ENCODE peak calls at places on chromosomes 7 and 10, in six cellular contexts. One of them, this sample, is unnamed.

GRCh38 chr10:8043569-8044306 is 10.8 kb upstream of the GATA3 start:
- DNase-seq in AG10803: no peak
- DNase-seq in central memory CD4-positive, alpha-beta T cell: no peak
- DNase-seq in T1000: no peak
- DNase-seq in RWPE1: no peak
- DNase-seq in neural progenitor cell: peak
- DNase-seq in this sample: peak

GRCh38 chr7:50446542-50446960 is 3.6 kb downstream of the FIGNL1 start:
- DNase-seq in T1000: peak
- DNase-seq in central memory CD4-positive, alpha-beta T cell: no peak
- DNase-seq in AG10803: peak
- DNase-seq in RWPE1: peak
- DNase-seq in neural progenitor cell: no peak
- DNase-seq in this sample: no peak

GRCh38 chr10:131831561-131831960 is 69.2 kb upstream of the PPP2R2D start:
- DNase-seq in RWPE1: no peak
- DNase-seq in T1000: no peak
- DNase-seq in neural progenitor cell: no peak
- DNase-seq in central memory CD4-positive, alpha-beta T cell: no peak
- DNase-seq in AG10803: no peak
- DNase-seq in this sample: no peak

GRCh38 chr10:49594594-49594993 is 15.5 kb upstream of the SLC18A3 start:
- DNase-seq in RWPE1: peak
- DNase-seq in central memory CD4-positive, alpha-beta T cell: no peak
- DNase-seq in neural progenitor cell: peak
- DNase-seq in AG10803: peak
- DNase-seq in T1000: peak
- DNase-seq in this sample: peak

GRCh38 chr7:22452142-22452763 is 47.7 kb downstream of the STEAP1B start:
- DNase-seq in AG10803: peak
- DNase-seq in T1000: no peak
- DNase-seq in RWPE1: peak
- DNase-seq in central memory CD4-positive, alpha-beta T cell: no peak
- DNase-seq in neural progenitor cell: peak
- DNase-seq in this sample: peak

GRCh38 chr7:23783115-23783514 is 73.1 kb downstream of the STK31 start:
- DNase-seq in neural progenitor cell: no peak
- DNase-seq in T1000: no peak
- DNase-seq in AG10803: no peak
- DNase-seq in central memory CD4-positive, alpha-beta T cell: no peak
- DNase-seq in RWPE1: no peak
- DNase-seq in this sample: no peak

GRCh38 chr7:102933763-102934162 is 21.0 kb downstream of the LRRC17 start:
- DNase-seq in neural progenitor cell: peak
- DNase-seq in T1000: no peak
- DNase-seq in RWPE1: peak
- DNase-seq in central memory CD4-positive, alpha-beta T cell: no peak
- DNase-seq in AG10803: peak
- DNase-seq in this sample: no peak

GRCh38 chr7:85160223-85160622 is 26.6 kb downstream of the SEMA3D start:
- DNase-seq in RWPE1: peak
- DNase-seq in T1000: peak
- DNase-seq in AG10803: peak
- DNase-seq in central memory CD4-positive, alpha-beta T cell: no peak
- DNase-seq in neural progenitor cell: no peak
- DNase-seq in this sample: no peak

GRCh38 chr7:138848056-138848975 is 50.3 kb upstream of the ATP6V0A4 start:
- DNase-seq in AG10803: peak
- DNase-seq in RWPE1: no peak
- DNase-seq in neural progenitor cell: no peak
- DNase-seq in central memory CD4-positive, alpha-beta T cell: no peak
- DNase-seq in T1000: no peak
- DNase-seq in this sample: no peak

GRCh38 chr10:24009736-24010135 is 199.2 kb upstream of the KIAA1217 start:
- DNase-seq in neural progenitor cell: no peak
- DNase-seq in RWPE1: no peak
- DNase-seq in T1000: no peak
- DNase-seq in AG10803: no peak
- DNase-seq in central memory CD4-positive, alpha-beta T cell: no peak
- DNase-seq in this sample: no peak

GRCh38 chr7:138436388-138436787 is 23.7 kb upstream of the TRIM24 start:
- DNase-seq in T1000: no peak
- DNase-seq in neural progenitor cell: no peak
- DNase-seq in RWPE1: no peak
- DNase-seq in central memory CD4-positive, alpha-beta T cell: no peak
- DNase-seq in AG10803: no peak
- DNase-seq in this sample: no peak

GRCh38 chr10:110498982-110499795 is 1.5 kb downstream of the DUSP5 start:
- DNase-seq in T1000: no peak
- DNase-seq in AG10803: peak
- DNase-seq in RWPE1: peak
- DNase-seq in central memory CD4-positive, alpha-beta T cell: peak
- DNase-seq in neural progenitor cell: peak
- DNase-seq in this sample: peak

GRCh38 chr10:80945267-80945880 is 407.7 kb downstream of the SH2D4B start:
- DNase-seq in T1000: no peak
- DNase-seq in central memory CD4-positive, alpha-beta T cell: no peak
- DNase-seq in RWPE1: peak
- DNase-seq in neural progenitor cell: peak
- DNase-seq in AG10803: no peak
- DNase-seq in this sample: no peak

GRCh38 chr10:43824934-43825333 is 176.3 kb upstream of the ZNF32 start:
- DNase-seq in T1000: no peak
- DNase-seq in AG10803: peak
- DNase-seq in RWPE1: no peak
- DNase-seq in neural progenitor cell: no peak
- DNase-seq in central memory CD4-positive, alpha-beta T cell: no peak
- DNase-seq in this sample: no peak

GRCh38 chr10:112763916-112764520 is 186.0 kb upstream of the TCF7L2 start:
- DNase-seq in RWPE1: no peak
- DNase-seq in AG10803: peak
- DNase-seq in central memory CD4-positive, alpha-beta T cell: no peak
- DNase-seq in neural progenitor cell: no peak
- DNase-seq in T1000: peak
- DNase-seq in this sample: no peak

GRCh38 chr7:88311675-88312036 is 5.0 kb upstream of the STEAP4 start:
- DNase-seq in neural progenitor cell: no peak
- DNase-seq in central memory CD4-positive, alpha-beta T cell: no peak
- DNase-seq in T1000: no peak
- DNase-seq in AG10803: no peak
- DNase-seq in RWPE1: no peak
- DNase-seq in this sample: no peak

GRCh38 chr7:67364441-67365017 is 367.9 kb downstream of the TYW1 start:
- DNase-seq in T1000: no peak
- DNase-seq in neural progenitor cell: peak
- DNase-seq in central memory CD4-positive, alpha-beta T cell: no peak
- DNase-seq in RWPE1: no peak
- DNase-seq in AG10803: no peak
- DNase-seq in this sample: no peak

GRCh38 chr7:73899731-73900142 is 38.8 kb downstream of the TMEM270 start:
- DNase-seq in neural progenitor cell: no peak
- DNase-seq in T1000: peak
- DNase-seq in central memory CD4-positive, alpha-beta T cell: no peak
- DNase-seq in AG10803: peak
- DNase-seq in RWPE1: peak
- DNase-seq in this sample: no peak

GRCh38 chr10:28924585-28925153 is 247.3 kb downstream of the BAMBI start:
- DNase-seq in neural progenitor cell: no peak
- DNase-seq in central memory CD4-positive, alpha-beta T cell: no peak
- DNase-seq in T1000: no peak
- DNase-seq in AG10803: no peak
- DNase-seq in RWPE1: no peak
- DNase-seq in this sample: no peak

GRCh38 chr7:141558544-141559183 is 7.5 kb downstream of the AGK start:
- DNase-seq in RWPE1: no peak
- DNase-seq in central memory CD4-positive, alpha-beta T cell: peak
- DNase-seq in T1000: no peak
- DNase-seq in AG10803: peak
- DNase-seq in neural progenitor cell: no peak
- DNase-seq in this sample: no peak

GRCh38 chr10:55065185-55065584 is 264.2 kb upstream of the PCDH15 start:
- DNase-seq in AG10803: no peak
- DNase-seq in central memory CD4-positive, alpha-beta T cell: no peak
- DNase-seq in neural progenitor cell: no peak
- DNase-seq in RWPE1: no peak
- DNase-seq in T1000: no peak
- DNase-seq in this sample: no peak

GRCh38 chr10:38032881-38033280 is 22.4 kb downstream of the ZNF33A start:
- DNase-seq in RWPE1: no peak
- DNase-seq in AG10803: no peak
- DNase-seq in T1000: no peak
- DNase-seq in neural progenitor cell: no peak
- DNase-seq in central memory CD4-positive, alpha-beta T cell: no peak
- DNase-seq in this sample: no peak

GRCh38 chr7:63041786-63042185 is 956.9 kb upstream of the ZNF722 start:
- DNase-seq in neural progenitor cell: no peak
- DNase-seq in AG10803: no peak
- DNase-seq in T1000: no peak
- DNase-seq in RWPE1: no peak
- DNase-seq in central memory CD4-positive, alpha-beta T cell: no peak
- DNase-seq in this sample: no peak

GRCh38 chr7:2109936-2110585 is 122.7 kb downstream of the MAD1L1 start:
- DNase-seq in RWPE1: peak
- DNase-seq in T1000: peak
- DNase-seq in central memory CD4-positive, alpha-beta T cell: no peak
- DNase-seq in AG10803: peak
- DNase-seq in neural progenitor cell: no peak
- DNase-seq in this sample: peak

GRCh38 chr7:74480861-74481417 is 27.2 kb downstream of the GTF2IRD1 start:
- DNase-seq in neural progenitor cell: no peak
- DNase-seq in T1000: no peak
- DNase-seq in RWPE1: no peak
- DNase-seq in AG10803: peak
- DNase-seq in central memory CD4-positive, alpha-beta T cell: no peak
- DNase-seq in this sample: no peak

GRCh38 chr10:73131295-73131694 is 21.0 kb downstream of the NUDT13 start:
- DNase-seq in neural progenitor cell: no peak
- DNase-seq in RWPE1: peak
- DNase-seq in T1000: peak
- DNase-seq in central memory CD4-positive, alpha-beta T cell: no peak
- DNase-seq in AG10803: no peak
- DNase-seq in this sample: no peak

GRCh38 chr7:69597278-69598076 is 798 bp upstream of the AUTS2 start:
- DNase-seq in central memory CD4-positive, alpha-beta T cell: no peak
- DNase-seq in RWPE1: no peak
- DNase-seq in neural progenitor cell: peak
- DNase-seq in AG10803: peak
- DNase-seq in T1000: no peak
- DNase-seq in this sample: peak

This sample was measured in activated naive CD8-positive, alpha-beta T cell treated with anti-CD3 and anti-CD28 coated beads, Interleukin-2, amount 50 U/mL, for 24 hours.